ENCODE peak calls at places on chromosomes 4 and X, in seven cellular contexts. One of them, this sample, is unnamed.

GRCh38 chr4:101597204-101597603 is 193.3 kb upstream of the BANK1 start:
- DNase-seq in A549: no peak
- DNase-seq in Peyer's patch: no peak
- DNase-seq in body of pancreas: no peak
- DNase-seq in adrenal gland: no peak
- DNase-seq in K562: peak; percentile 5
- DNase-seq in sigmoid colon: no peak
- DNase-seq in this sample: no peak

GRCh38 chr4:48138936-48139335 is 4.9 kb upstream of the TXK start:
- DNase-seq in A549: no peak
- DNase-seq in Peyer's patch: peak; percentile 46
- DNase-seq in body of pancreas: no peak
- DNase-seq in adrenal gland: no peak
- DNase-seq in K562: no peak
- DNase-seq in sigmoid colon: no peak
- DNase-seq in this sample: peak; percentile 9

GRCh38 chr4:132266374-132266773 is 882.7 kb upstream of the PCDH10 start:
- DNase-seq in A549: no peak
- DNase-seq in Peyer's patch: no peak
- DNase-seq in body of pancreas: no peak
- DNase-seq in adrenal gland: no peak
- DNase-seq in K562: no peak
- DNase-seq in sigmoid colon: no peak
- DNase-seq in this sample: no peak

GRCh38 chrX:15509845-15510244 is 9.2 kb downstream of the BMX start:
- DNase-seq in A549: no peak
- DNase-seq in Peyer's patch: no peak
- DNase-seq in body of pancreas: no peak
- DNase-seq in adrenal gland: no peak
- DNase-seq in K562: no peak
- DNase-seq in sigmoid colon: no peak
- DNase-seq in this sample: no peak

GRCh38 chrX:9604111-9604907 is 139.5 kb downstream of the TBL1X start:
- DNase-seq in A549: no peak
- DNase-seq in Peyer's patch: no peak
- DNase-seq in body of pancreas: peak; percentile 55
- DNase-seq in adrenal gland: no peak
- DNase-seq in K562: no peak
- DNase-seq in sigmoid colon: no peak
- DNase-seq in this sample: no peak

GRCh38 chr4:86508436-86508835 is 85.7 kb upstream of the PTPN13 start:
- DNase-seq in A549: no peak
- DNase-seq in Peyer's patch: no peak
- DNase-seq in body of pancreas: no peak
- DNase-seq in adrenal gland: no peak
- DNase-seq in K562: no peak
- DNase-seq in sigmoid colon: no peak
- DNase-seq in this sample: no peak

GRCh38 chr4:53185853-53186590 is 179.8 kb downstream of the SCFD2 start:
- DNase-seq in A549: no peak
- DNase-seq in Peyer's patch: no peak
- DNase-seq in body of pancreas: no peak
- DNase-seq in adrenal gland: no peak
- DNase-seq in K562: no peak
- DNase-seq in sigmoid colon: no peak
- DNase-seq in this sample: no peak

GRCh38 chrX:73683236-73683859 is 120.4 kb downstream of the CHIC1 start:
- DNase-seq in A549: no peak
- DNase-seq in Peyer's patch: no peak
- DNase-seq in body of pancreas: no peak
- DNase-seq in adrenal gland: no peak
- DNase-seq in K562: no peak
- DNase-seq in sigmoid colon: no peak
- DNase-seq in this sample: no peak

GRCh38 chr4:184688447-184688846 is 38.9 kb downstream of the PRIMPOL start:
- DNase-seq in A549: peak; percentile 54
- DNase-seq in Peyer's patch: no peak
- DNase-seq in body of pancreas: no peak
- DNase-seq in adrenal gland: no peak
- DNase-seq in K562: no peak
- DNase-seq in sigmoid colon: no peak
- DNase-seq in this sample: no peak

GRCh38 chr4:78297075-78297815 is 240.1 kb downstream of the FRAS1 start:
- DNase-seq in A549: no peak
- DNase-seq in Peyer's patch: no peak
- DNase-seq in body of pancreas: no peak
- DNase-seq in adrenal gland: no peak
- DNase-seq in K562: no peak
- DNase-seq in sigmoid colon: no peak
- DNase-seq in this sample: no peak

GRCh38 chr4:129578336-129578735 is 482.4 kb downstream of the C4orf33 start:
- DNase-seq in A549: no peak
- DNase-seq in Peyer's patch: no peak
- DNase-seq in body of pancreas: no peak
- DNase-seq in adrenal gland: no peak
- DNase-seq in K562: no peak
- DNase-seq in sigmoid colon: no peak
- DNase-seq in this sample: no peak
- TF ChIP-seq POLR2A in A549: no peak
- TF ChIP-seq POLR2A in Peyer's patch: no peak
- TF ChIP-seq POLR2A in body of pancreas: no peak
- TF ChIP-seq POLR2A in adrenal gland: no peak
- TF ChIP-seq POLR2A in K562: no peak
- TF ChIP-seq POLR2A in sigmoid colon: no peak
- TF ChIP-seq POLR2A in this sample: no peak

GRCh38 chr4:25159837-25160713 is at the start of gene SEPSECS:
- DNase-seq in A549: peak; percentile 95
- DNase-seq in Peyer's patch: peak; percentile 98
- DNase-seq in body of pancreas: peak; percentile 99
- DNase-seq in adrenal gland: peak; percentile 98
- DNase-seq in K562: peak; percentile 98
- DNase-seq in sigmoid colon: peak; percentile 99
- DNase-seq in this sample: peak; percentile 54
- TF ChIP-seq POLR2A in A549: peak; percentile 62
- TF ChIP-seq POLR2A in Peyer's patch: peak; percentile 70
- TF ChIP-seq POLR2A in body of pancreas: peak; percentile 58
- TF ChIP-seq POLR2A in adrenal gland: peak; percentile 44
- TF ChIP-seq POLR2A in K562: peak; percentile 96
- TF ChIP-seq POLR2A in sigmoid colon: peak; percentile 79
- TF ChIP-seq POLR2A in this sample: peak; percentile 86

DNA sequence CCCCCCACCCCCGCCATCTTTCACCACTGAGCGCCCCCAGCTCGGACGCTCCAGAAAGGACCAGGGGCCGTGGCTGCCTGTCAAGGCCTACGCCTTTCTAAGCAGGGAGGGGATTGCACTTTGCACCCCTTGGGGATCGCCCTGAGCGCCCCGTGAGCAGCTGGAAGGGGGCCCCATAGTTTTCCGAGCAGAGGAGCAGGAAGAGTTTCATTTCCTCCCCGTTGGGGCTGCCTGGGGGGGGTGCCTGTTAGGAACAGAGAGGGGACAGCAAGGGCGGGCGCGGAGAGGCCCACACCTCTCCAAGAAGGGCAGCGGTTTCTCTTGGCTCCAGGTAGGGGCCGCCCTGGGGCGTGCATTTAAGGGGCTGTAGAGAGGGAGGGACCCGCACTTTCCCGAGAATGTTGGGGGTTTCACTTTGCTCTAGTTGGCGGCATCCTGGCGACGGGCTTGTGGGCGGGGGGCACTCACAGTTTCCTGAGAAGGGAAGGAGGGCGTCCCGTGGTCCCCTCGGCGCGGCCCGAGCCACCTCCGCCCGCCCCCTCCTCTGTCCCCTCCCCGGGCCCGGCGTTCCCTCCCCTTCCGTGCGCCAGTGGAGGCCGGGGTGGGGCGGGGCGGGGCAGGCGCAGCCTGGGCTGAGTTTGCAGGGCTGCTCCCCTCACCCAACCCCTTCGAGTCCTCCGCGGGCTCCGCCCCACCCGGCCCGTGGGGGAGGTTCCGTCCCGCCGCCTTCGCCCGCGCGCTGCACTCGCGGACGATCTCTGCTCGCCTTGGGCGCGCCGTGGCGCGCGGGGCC is 82.3 kb upstream of the CD99 start:
- DNase-seq in A549: peak; percentile 89
- DNase-seq in Peyer's patch: peak; percentile 77
- DNase-seq in body of pancreas: peak; percentile 88
- DNase-seq in adrenal gland: peak; percentile 82
- DNase-seq in K562: peak; percentile 88
- DNase-seq in sigmoid colon: peak; percentile 91
- DNase-seq in this sample: peak; percentile 92
- TF ChIP-seq POLR2A in A549: peak; percentile 71
- TF ChIP-seq POLR2A in Peyer's patch: peak; percentile 60
- TF ChIP-seq POLR2A in body of pancreas: no peak
- TF ChIP-seq POLR2A in adrenal gland: no peak
- TF ChIP-seq POLR2A in K562: peak; percentile 34
- TF ChIP-seq POLR2A in sigmoid colon: no peak
- TF ChIP-seq POLR2A in this sample: no peak

GRCh38 chr4:76300012-76300411 is 6.5 kb upstream of the STBD1 start:
- DNase-seq in A549: no peak
- DNase-seq in Peyer's patch: no peak
- DNase-seq in body of pancreas: no peak
- DNase-seq in adrenal gland: no peak
- DNase-seq in K562: no peak
- DNase-seq in sigmoid colon: no peak
- DNase-seq in this sample: no peak

GRCh38 chr4:76302856-76303438 is 3.6 kb upstream of the STBD1 start:
- DNase-seq in A549: no peak
- DNase-seq in Peyer's patch: no peak
- DNase-seq in body of pancreas: no peak
- DNase-seq in adrenal gland: no peak
- DNase-seq in K562: no peak
- DNase-seq in sigmoid colon: no peak
- DNase-seq in this sample: no peak

GRCh38 chr4:76298227-76298626 is 8.3 kb upstream of the STBD1 start:
- DNase-seq in A549: no peak
- DNase-seq in Peyer's patch: no peak
- DNase-seq in body of pancreas: no peak
- DNase-seq in adrenal gland: no peak
- DNase-seq in K562: no peak
- DNase-seq in sigmoid colon: no peak
- DNase-seq in this sample: no peak

GRCh38 chr4:76301775-76302162 is 4.8 kb upstream of the STBD1 start:
- DNase-seq in A549: no peak
- DNase-seq in Peyer's patch: no peak
- DNase-seq in body of pancreas: no peak
- DNase-seq in adrenal gland: no peak
- DNase-seq in K562: no peak
- DNase-seq in sigmoid colon: no peak
- DNase-seq in this sample: no peak

GRCh38 chr4:76301068-76301774 is 5.3 kb upstream of the STBD1 start:
- DNase-seq in A549: peak; percentile 66
- DNase-seq in Peyer's patch: no peak
- DNase-seq in body of pancreas: peak; percentile 55
- DNase-seq in adrenal gland: peak; percentile 47
- DNase-seq in K562: peak; percentile 94
- DNase-seq in sigmoid colon: no peak
- DNase-seq in this sample: peak; percentile 63
- TF ChIP-seq POLR2A in A549: no peak
- TF ChIP-seq POLR2A in Peyer's patch: no peak
- TF ChIP-seq POLR2A in body of pancreas: no peak
- TF ChIP-seq POLR2A in adrenal gland: no peak
- TF ChIP-seq POLR2A in K562: no peak
- TF ChIP-seq POLR2A in sigmoid colon: no peak
- TF ChIP-seq POLR2A in this sample: no peak

GRCh38 chr4:124642846-124643245 is 69.7 kb downstream of the ANKRD50 start:
- DNase-seq in A549: no peak
- DNase-seq in Peyer's patch: no peak
- DNase-seq in body of pancreas: no peak
- DNase-seq in adrenal gland: no peak
- DNase-seq in K562: no peak
- DNase-seq in sigmoid colon: no peak
- DNase-seq in this sample: no peak

GRCh38 chr4:124641715-124642380 is 70.7 kb downstream of the ANKRD50 start:
- DNase-seq in A549: peak; percentile 73
- DNase-seq in Peyer's patch: no peak
- DNase-seq in body of pancreas: peak; percentile 6
- DNase-seq in adrenal gland: no peak
- DNase-seq in K562: peak; percentile 33
- DNase-seq in sigmoid colon: no peak
- DNase-seq in this sample: no peak

GRCh38 chr4:124635331-124635730 is 77.2 kb downstream of the ANKRD50 start:
- DNase-seq in A549: no peak
- DNase-seq in Peyer's patch: no peak
- DNase-seq in body of pancreas: no peak
- DNase-seq in adrenal gland: no peak
- DNase-seq in K562: no peak
- DNase-seq in sigmoid colon: no peak
- DNase-seq in this sample: no peak

GRCh38 chr4:124636793-124637192 is 75.7 kb downstream of the ANKRD50 start:
- DNase-seq in A549: no peak
- DNase-seq in Peyer's patch: no peak
- DNase-seq in body of pancreas: no peak
- DNase-seq in adrenal gland: no peak
- DNase-seq in K562: no peak
- DNase-seq in sigmoid colon: no peak
- DNase-seq in this sample: no peak

GRCh38 chr4:124640037-124640730 is 72.3 kb downstream of the ANKRD50 start:
- DNase-seq in A549: peak; percentile 63
- DNase-seq in Peyer's patch: no peak
- DNase-seq in body of pancreas: peak; percentile 74
- DNase-seq in adrenal gland: peak; percentile 18
- DNase-seq in K562: no peak
- DNase-seq in sigmoid colon: no peak
- DNase-seq in this sample: no peak
- TF ChIP-seq POLR2A in A549: no peak
- TF ChIP-seq POLR2A in Peyer's patch: no peak
- TF ChIP-seq POLR2A in body of pancreas: no peak
- TF ChIP-seq POLR2A in adrenal gland: no peak
- TF ChIP-seq POLR2A in K562: no peak
- TF ChIP-seq POLR2A in sigmoid colon: no peak
- TF ChIP-seq POLR2A in this sample: no peak

This sample was measured in GM12891.